ENCODE peak calls at places on chromosomes 1 and 21, in five cellular contexts. J, P, S, N and O are unnamed samples.

GRCh38 chr1:169049258-169049936 is 57.1 kb upstream of the ATP1B1 start:
- DNase-seq in J (no peak), P (no peak), S (no peak), N (no peak), O (no peak)

GRCh38 chr1:180027949-180028445 is 73.4 kb downstream of the CEP350 start:
- DNase-seq in J (no peak), P (no peak), S (no peak), N (no peak), O (no peak)

GRCh38 chr1:178161516-178161915 is 67.6 kb downstream of the RASAL2 start:
- DNase-seq in J (no peak), P (no peak), S (no peak), N (no peak), O (no peak)

GRCh38 chr1:246647513-246647912 is 76.7 kb upstream of the SCCPDH start:
- DNase-seq in J (no peak), P (peak; percentile 15), S (no peak), N (no peak), O (no peak)

GRCh38 chr1:66769512-66770229 is 17.4 kb downstream of the DYNLT5 start:
- DNase-seq in J (no peak), P (no peak), S (no peak), N (no peak), O (no peak)

GRCh38 chr1:24233684-24234600 is 46.9 kb upstream of the IFNLR1 start:
- DNase-seq in J (no peak), P (no peak), S (no peak), N (no peak), O (no peak)

GRCh38 chr1:41917835-41918449 is 780 bp downstream of the HIVEP3 start:
- DNase-seq in J (no peak), P (no peak), S (no peak), N (no peak), O (no peak)

GRCh38 chr1:233075045-233075444 is 124.6 kb downstream of the NTPCR start:
- DNase-seq in J (no peak), P (no peak), S (no peak), N (no peak), O (no peak)

GRCh38 chr1:119674835-119675289 is 26.8 kb upstream of the ZNF697 start:
- DNase-seq in J (no peak), P (peak; percentile 81), S (peak; percentile 79), N (no peak), O (peak; percentile 68)

GRCh38 chr1:3699596-3699995 is 47.3 kb downstream of the TP73 start:
- DNase-seq in J (no peak), P (no peak), S (no peak), N (no peak), O (no peak)

GRCh38 chr1:228861830-228862176 is 126.5 kb downstream of the RHOU start:
- DNase-seq in J (no peak), P (no peak), S (no peak), N (no peak), O (no peak)

GRCh38 chr1:29033829-29034466 is 89.8 kb downstream of the TMEM200B start:
- DNase-seq in J (no peak), P (peak; percentile 63), S (peak; percentile 50), N (peak; percentile 11), O (peak; percentile 24)

GRCh38 chr1:222657899-222658298 is 40.0 kb downstream of the MIA3 start:
- DNase-seq in J (no peak), P (no peak), S (no peak), N (no peak), O (no peak)

GRCh38 chr1:21468597-21468996 is 28.7 kb downstream of the NBPF3 start:
- DNase-seq in J (no peak), P (peak; percentile 79), S (no peak), N (no peak), O (no peak)

GRCh38 chr1:27428316-27429028 is 36.0 kb downstream of the GPR3 start:
- DNase-seq in J (no peak), P (peak; percentile 96), S (no peak), N (no peak), O (no peak)

GRCh38 chr21:44916965-44917364 is 3.7 kb downstream of the ITGB2 start:
- DNase-seq in J (no peak), P (no peak), S (no peak), N (no peak), O (no peak)

GRCh38 chr21:44006017-44006624 is 6.0 kb upstream of the TRAPPC10 start:
- DNase-seq in J (no peak), P (no peak), S (no peak), N (no peak), O (no peak)

GRCh38 chr1:111202707-111203623 is 2.5 kb upstream of the DENND2D start:
- DNase-seq in J (no peak), P (no peak), S (peak; percentile 35), N (no peak), O (no peak)

GRCh38 chr21:45004481-45005263 is 64.8 kb downstream of the SLX9 start:
- DNase-seq in J (no peak), P (peak; percentile 29), S (no peak), N (no peak), O (no peak)

GRCh38 chr1:169106921-169107672 is 607 bp downstream of the ATP1B1 start:
- DNase-seq in J (no peak), P (peak; percentile 22), S (no peak), N (no peak), O (no peak)

GRCh38 chr21:16751705-16752104 is 761.1 kb upstream of the CXADR start:
- DNase-seq in J (no peak), P (no peak), S (no peak), N (no peak), O (no peak)

GRCh38 chr21:34526236-34526617 is 14.2 kb upstream of the KCNE1 start:
- DNase-seq in J (no peak), P (no peak), S (no peak), N (no peak), O (no peak)

GRCh38 chr21:34887729-34888568 is 161.2 kb downstream of the RUNX1 start:
- DNase-seq in J (no peak), P (peak; percentile 90), S (peak; percentile 63), N (no peak), O (no peak)

GRCh38 chr21:36929622-36930021 is 36.8 kb downstream of the HLCS start:
- DNase-seq in J (no peak), P (no peak), S (no peak), N (no peak), O (no peak)
- TF ChIP-seq SRF in J (no peak), P (no peak), S (no peak), N (no peak), O (no peak)

DNA sequence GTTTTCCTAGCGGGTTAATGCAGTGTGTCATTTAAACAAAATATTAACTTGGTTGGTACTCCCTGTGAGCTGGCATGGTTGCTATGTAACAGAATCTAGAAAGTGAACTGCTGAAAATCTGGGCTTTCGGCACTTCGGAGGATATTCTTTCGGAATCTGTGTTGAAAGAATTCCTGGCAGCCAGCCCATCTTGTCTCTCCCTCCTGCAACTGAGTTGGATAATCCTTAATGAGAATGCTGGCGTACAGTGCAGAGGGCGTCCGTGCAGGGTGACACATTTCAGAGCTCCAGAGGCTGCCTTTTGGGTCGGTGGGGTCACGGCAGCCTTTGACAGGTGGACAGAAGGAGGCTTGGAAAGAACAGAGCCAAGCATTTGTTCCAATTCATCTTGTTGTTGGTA is 3.6 kb downstream of the KAZN start:
- DNase-seq in J (no peak), P (no peak), S (no peak), N (no peak), O (no peak)
- TF ChIP-seq SRF in J (no peak), P (no peak), S (no peak), N (no peak), O (no peak)

DNA sequence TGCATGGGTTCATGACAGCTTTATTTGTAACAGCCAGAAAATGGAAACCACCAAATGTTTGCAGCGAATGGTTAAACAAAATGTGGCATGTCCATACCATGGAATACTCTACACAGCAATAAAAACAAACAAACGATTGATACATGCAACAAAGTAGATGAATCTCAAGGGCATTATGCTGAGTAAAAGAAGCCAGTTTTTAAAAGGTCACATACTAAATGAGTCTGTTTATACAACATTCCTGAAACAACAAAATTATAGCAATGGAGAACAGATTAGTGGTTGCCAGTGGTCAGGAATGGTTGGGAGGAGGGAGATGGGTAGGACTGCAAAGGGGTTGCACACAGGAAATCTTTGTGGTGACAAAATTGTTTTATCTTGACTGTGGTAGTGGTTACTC is 202.4 kb upstream of the UBE2U start:
- DNase-seq in J (no peak), P (no peak), S (no peak), N (no peak), O (no peak)
- TF ChIP-seq SRF in J (no peak), P (no peak), S (no peak), N (no peak), O (no peak)

GRCh38 chr1:65362545-65362944 is 53.2 kb downstream of the DNAJC6 start:
- DNase-seq in J (no peak), P (no peak), S (no peak), N (no peak), O (peak; percentile 19)
- TF ChIP-seq SRF in J (no peak), P (no peak), S (no peak), N (no peak), O (no peak)

GRCh38 chr1:116151739-116152576 is 40.8 kb downstream of the MAB21L3 start:
- DNase-seq in J (peak; percentile 44), P (peak; percentile 88), S (no peak), N (peak; percentile 23), O (peak; percentile 26)
- TF ChIP-seq SRF in J (no peak), P (no peak), S (no peak), N (no peak), O (no peak)

DNA sequence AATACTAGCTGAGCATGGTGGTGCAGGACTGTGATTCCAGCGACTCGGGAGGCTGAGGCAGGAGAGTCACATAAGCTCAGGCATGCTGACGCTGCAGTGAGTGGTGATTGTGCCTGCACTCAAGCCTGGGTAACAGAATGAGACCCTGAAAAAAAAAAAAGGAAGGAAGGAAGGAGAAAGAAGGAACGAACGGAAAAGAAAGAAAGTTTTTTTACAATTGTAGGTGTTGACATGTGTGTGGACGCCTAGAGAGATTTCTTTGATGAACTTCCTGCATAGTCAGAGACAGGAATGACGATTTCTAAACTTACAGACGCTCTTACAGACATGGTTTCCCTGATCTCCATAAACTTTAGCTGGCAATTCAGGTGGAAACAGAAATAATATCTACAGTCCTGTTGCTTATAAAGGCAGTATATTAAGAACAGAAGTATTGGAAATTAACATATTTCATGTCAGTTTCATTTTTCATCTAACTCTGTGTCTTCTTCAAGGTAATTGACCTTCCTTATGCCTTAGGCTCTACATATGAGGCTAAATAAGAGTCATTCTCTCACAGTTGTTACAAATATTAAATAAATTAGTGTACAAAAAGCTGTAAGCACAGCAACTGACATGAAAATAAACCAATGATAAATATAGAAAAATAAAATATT is 4.1 kb downstream of the SAMSN1 start:
- DNase-seq in J (no peak), P (peak; percentile 63), S (no peak), N (no peak), O (no peak)
- TF ChIP-seq SRF in J (no peak), P (no peak), S (no peak), N (no peak), O (no peak)

GRCh38 chr1:214444159-214444939 is 107.1 kb downstream of the PTPN14 start:
- DNase-seq in J (no peak), P (no peak), S (no peak), N (no peak), O (no peak)

GRCh38 chr1:214446772-214447556 is 104.4 kb downstream of the PTPN14 start:
- DNase-seq in J (peak; percentile 82), P (no peak), S (peak; percentile 85), N (no peak), O (peak; percentile 93)

GRCh38 chr1:214445201-214445600 is 106.2 kb downstream of the PTPN14 start:
- DNase-seq in J (no peak), P (no peak), S (no peak), N (no peak), O (no peak)

GRCh38 chr1:214447557-214447871 is 103.9 kb downstream of the PTPN14 start:
- DNase-seq in J (no peak), P (no peak), S (no peak), N (no peak), O (no peak)

GRCh38 chr1:214445846-214446614 is 105.4 kb downstream of the PTPN14 start:
- DNase-seq in J (no peak), P (no peak), S (no peak), N (no peak), O (peak; percentile 83)
- TF ChIP-seq SRF in J (no peak), P (no peak), S (no peak), N (no peak), O (peak; percentile 15)